ENCODE peak calls at places on chromosomes 7 and 10, in eight cellular contexts. L is heart left ventricle, T is neural progenitor cell, A is neural crest cell, J is fibroblast of pulmonary artery, D is left cardiac atrium, H is dorsolateral prefrontal cortex, Q is NCI-H460. K is an unnamed sample.

GRCh38 chr10:131579251-131580071 is 267.9 kb upstream of the TCERG1L start:
- DNase-seq in L (no peak), T (no peak), A (no peak), J (no peak), D (no peak), H (no peak), Q (no peak), K (no peak)

GRCh38 chr7:35676211-35676610 is 18.7 kb downstream of the HERPUD2 start:
- DNase-seq in L (no peak), T (no peak), A (no peak), J (no peak), D (no peak), H (no peak), Q (no peak), K (no peak)

GRCh38 chr7:93249749-93250148 is 17.6 kb downstream of the VPS50 start:
- DNase-seq in L (no peak), T (peak; percentile 49), A (no peak), J (peak; percentile 71), D (no peak), H (no peak), Q (no peak), K (no peak)

GRCh38 chr7:91416485-91416884 is 152.3 kb downstream of the FZD1 start:
- DNase-seq in L (no peak), T (no peak), A (no peak), J (no peak), D (no peak), H (no peak), Q (no peak), K (no peak)

GRCh38 chr7:36683695-36684357 is 40.5 kb downstream of the AOAH start:
- DNase-seq in L (no peak), T (no peak), A (no peak), J (peak; percentile 43), D (no peak), H (no peak), Q (no peak), K (no peak)

GRCh38 chr10:30826679-30827078 is 197.1 kb upstream of the LYZL2 start:
- DNase-seq in L (no peak), T (no peak), A (no peak), J (no peak), D (no peak), H (no peak), Q (no peak), K (no peak)

GRCh38 chr10:99667108-99667751 is 7.9 kb downstream of the ENTPD7 start:
- DNase-seq in L (no peak), T (no peak), A (no peak), J (peak; percentile 45), D (no peak), H (no peak), Q (no peak), K (no peak)

GRCh38 chr10:92969151-92969550 is 91.4 kb upstream of the CYP26C1 start:
- DNase-seq in L (no peak), T (no peak), A (no peak), J (no peak), D (no peak), H (no peak), Q (no peak), K (no peak)

GRCh38 chr7:100675581-100676350 is 2.2 kb downstream of the GNB2 start:
- DNase-seq in L (peak; percentile 87), T (peak; percentile 87), A (peak; percentile 64), J (peak; percentile 73), D (peak; percentile 88), H (peak; percentile 82), Q (no peak), K (no peak)

K was measured in HEK293T.